ENCODE peak calls at places on chromosomes 1 and 21, in four cellular contexts. Y is K562, C is HepG2, A is GM12878. H is an unnamed sample.
A peak's percentile ranks its signal among the peaks of the same experiment; 100 is the strongest.

GRCh38 chr1:206663832-206664652 is 20.7 kb upstream of the MAPKAPK2 start:
- DNase-seq in Y (peak; percentile 84), C (peak; percentile 43), A (no peak), H (peak; percentile 82)

GRCh38 chr1:230200276-230200675 is 133.2 kb downstream of the GALNT2 start:
- DNase-seq in A (no peak), Y (no peak), C (no peak), H (no peak)

GRCh38 chr21:38219049-38219628 is 37.7 kb upstream of the KCNJ15 start:
- DNase-seq in C (peak; percentile 48), A (no peak), Y (peak; percentile 88), H (peak; percentile 71)

GRCh38 chr1:16241116-16241763 is 4.3 kb upstream of the CPLANE2 start:
- DNase-seq in Y (no peak), A (no peak), C (peak; percentile 16), H (no peak)

GRCh38 chr1:66182551-66183178 is 351.3 kb upstream of the SGIP1 start:
- DNase-seq in Y (no peak), C (no peak), A (no peak), H (peak; percentile 41)

GRCh38 chr1:147073062-147073432 is 99.2 kb downstream of the PRKAB2 start:
- DNase-seq in C (no peak), Y (no peak), A (no peak), H (no peak)

GRCh38 chr1:16053781-16054502 is 10.4 kb downstream of the CLCNKB start:
- DNase-seq in Y (peak; percentile 72), C (no peak), A (no peak), H (no peak)

GRCh38 chr1:233656032-233656620 is 42.2 kb downstream of the KCNK1 start:
- DNase-seq in A (no peak), C (no peak), Y (no peak), H (peak; percentile 40)

GRCh38 chr1:73980324-73981040 is 217.5 kb downstream of the LRRIQ3 start:
- DNase-seq in A (no peak), C (peak; percentile 3), Y (no peak), H (no peak)

GRCh38 chr1:8139383-8139782 is 113.3 kb upstream of the ERRFI1 start:
- DNase-seq in Y (no peak), C (no peak), A (no peak), H (no peak)

DNA sequence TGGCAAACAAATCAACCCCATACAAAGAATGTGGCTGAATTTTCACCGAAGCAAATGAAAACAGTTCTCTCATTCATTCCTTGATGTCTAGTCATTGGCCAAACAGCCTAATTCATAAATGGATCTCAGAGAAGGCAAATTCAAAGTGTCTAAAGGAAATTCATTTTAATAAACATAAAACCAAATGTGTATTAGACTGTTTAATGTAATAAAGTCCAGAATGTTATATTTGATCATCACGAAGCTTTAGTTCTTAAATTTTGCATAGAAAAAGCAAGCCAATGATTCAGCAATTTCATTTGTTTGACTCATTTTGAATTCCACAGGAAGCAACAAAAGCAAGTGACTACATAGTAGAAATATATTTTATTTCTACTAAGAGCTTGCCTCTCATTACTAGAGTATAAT is 379.2 kb upstream of the ADAMTS5 start:
- DNase-seq in C (no peak), Y (no peak), A (no peak), H (no peak)
- TF ChIP-seq SP1 in C (no peak), Y (no peak), A (no peak), H (no peak)

GRCh38 chr1:86155061-86155806 is 1.3 kb downstream of the COL24A1 start:
- DNase-seq in Y (no peak), C (no peak), A (no peak), H (no peak)
- TF ChIP-seq FOXK2 in Y (no peak), C (no peak), A (no peak), H (no peak)

DNA sequence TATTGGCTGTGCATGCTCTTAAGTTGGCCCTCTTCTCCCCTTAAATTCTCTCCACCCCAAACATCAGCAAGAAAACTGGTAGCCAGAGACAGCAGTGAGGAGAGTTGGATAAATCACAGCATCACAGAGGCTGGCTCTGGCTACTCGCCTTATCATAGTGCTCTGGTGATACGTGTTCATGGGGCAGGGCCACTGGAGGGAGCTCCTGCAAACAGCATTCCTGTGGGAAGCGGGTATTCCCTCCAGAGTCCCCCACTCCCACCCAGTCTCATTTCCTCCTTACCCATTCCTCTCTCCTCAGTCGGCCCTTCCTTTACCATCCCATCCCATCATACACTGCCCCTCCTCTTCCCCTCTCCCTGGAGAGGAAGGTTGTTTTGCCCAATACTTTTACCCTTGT is 7.1 kb downstream of the NHLH2 start:
- DNase-seq in Y (no peak), C (no peak), A (no peak), H (no peak)
- TF ChIP-seq SP1 in Y (no peak), C (no peak), A (no peak), H (no peak)

GRCh38 chr1:61742620-61743431 is 546 bp downstream of the PATJ start:
- DNase-seq in A (no peak), C (peak; percentile 12), Y (no peak), H (peak; percentile 60)
- TF ChIP-seq FOXK2 in A (no peak), C (no peak), Y (no peak), H (no peak)

GRCh38 chr21:45979651-45980050 is 1.9 kb upstream of the COL6A1 start:
- DNase-seq in C (no peak), A (no peak), Y (no peak), H (no peak)
- TF ChIP-seq SP1 in C (no peak), A (no peak), Y (no peak), H (no peak)

H was measured in HEK293T.